ENCODE peak calls at places on chromosomes 6 and 20, in five cellular contexts. Y is immature natural killer cell; L is stimulated activated CD4-positive, alpha-beta T cell treated with anti-CD3 and anti-CD28 coated beads, TNF-alpha, amount 100 ng/mL, for 48 hours; E is cardiac fibroblast; F is ovary. N is an unnamed sample.

GRCh38 chr20:35196313-35196712 is 24.4 kb downstream of the PROCR start:
- DNase-seq in Y (no peak), L (no peak), E (no peak), F (no peak), N (no peak)

GRCh38 chr6:19557191-19557590 is 280.0 kb upstream of the ID4 start:
- DNase-seq in Y (no peak), L (no peak), E (no peak), F (no peak), N (no peak)

GRCh38 chr20:18048191-18048590 is 9.5 kb downstream of the OVOL2 start:
- DNase-seq in Y (no peak), L (no peak), E (no peak), F (no peak), N (no peak)

GRCh38 chr6:29816030-29816429 is 11.6 kb upstream of the HLA-G start:
- DNase-seq in Y (no peak), L (no peak), E (no peak), F (no peak), N (no peak)

GRCh38 chr6:48474764-48475674 is 364.0 kb upstream of the PTCHD4 start:
- DNase-seq in Y (no peak), L (no peak), E (no peak), F (no peak), N (no peak)

GRCh38 chr6:137764464-137764863 is 102.6 kb upstream of the TNFAIP3 start:
- DNase-seq in Y (no peak), L (no peak), E (peak; percentile 87), F (no peak), N (no peak)

GRCh38 chr6:3789896-3790558 is 38.5 kb upstream of the PXDC1 start:
- DNase-seq in Y (no peak), L (no peak), E (no peak), F (no peak), N (no peak)

GRCh38 chr6:80545323-80545722 is 438.9 kb downstream of the BCKDHB start:
- DNase-seq in Y (no peak), L (no peak), E (no peak), F (no peak), N (no peak)

GRCh38 chr6:142568857-142569597 is 267.2 kb downstream of the ADGRG6 start:
- DNase-seq in Y (no peak), L (no peak), E (peak; percentile 54), F (no peak), N (no peak)

GRCh38 chr6:151089916-151090443 is 149.8 kb upstream of the AKAP12 start:
- DNase-seq in Y (no peak), L (no peak), E (no peak), F (no peak), N (no peak)

GRCh38 chr20:12394786-12395185 is 477.1 kb downstream of the BTBD3 start:
- DNase-seq in Y (peak; percentile 10), L (no peak), E (no peak), F (no peak), N (no peak)

GRCh38 chr6:48315915-48316314 is 204.9 kb upstream of the PTCHD4 start:
- DNase-seq in Y (no peak), L (no peak), E (no peak), F (no peak), N (no peak)

GRCh38 chr20:36167826-36168634 is 13.5 kb downstream of the EPB41L1 start:
- DNase-seq in Y (no peak), L (no peak), E (peak; percentile 80), F (no peak), N (no peak)

GRCh38 chr20:3980260-3981131 is 34.9 kb downstream of the RNF24 start:
- DNase-seq in Y (peak; percentile 29), L (peak; percentile 14), E (peak; percentile 78), F (no peak), N (no peak)

GRCh38 chr20:44693625-44694024 is 21.5 kb upstream of the CCN5 start:
- DNase-seq in Y (no peak), L (no peak), E (no peak), F (no peak), N (no peak)

GRCh38 chr6:151916075-151916474 is 108.6 kb downstream of the ESR1 start:
- DNase-seq in Y (no peak), L (no peak), E (no peak), F (no peak), N (no peak)

GRCh38 chr20:62159835-62160234 is 16.3 kb downstream of the SS18L1 start:
- DNase-seq in Y (peak; percentile 38), L (peak; percentile 68), E (peak; percentile 18), F (no peak), N (peak; percentile 44)

GRCh38 chr20:16864069-16864468 is 115.9 kb downstream of the OTOR start:
- DNase-seq in Y (no peak), L (no peak), E (no peak), F (no peak), N (no peak)

GRCh38 chr20:48823960-48824497 is 3.8 kb downstream of the PREX1 start:
- DNase-seq in Y (peak; percentile 34), L (peak; percentile 68), E (peak; percentile 95), F (no peak), N (no peak)

GRCh38 chr6:33769248-33769821 is 19.6 kb downstream of the LEMD2 start:
- DNase-seq in Y (no peak), L (no peak), E (no peak), F (no peak), N (peak; percentile 40)

GRCh38 chr20:23641936-23642751 is 4.4 kb upstream of the CST3 start:
- DNase-seq in Y (no peak), L (no peak), E (peak; percentile 74), F (no peak), N (no peak)

GRCh38 chr6:149854532-149854931 is 9.6 kb downstream of the LRP11 start:
- DNase-seq in Y (no peak), L (no peak), E (no peak), F (no peak), N (no peak)

GRCh38 chr20:646107-646867 is 6.7 kb downstream of the SRXN1 start:
- DNase-seq in Y (no peak), L (no peak), E (no peak), F (no peak), N (no peak)

GRCh38 chr6:47335456-47335855 is 25.8 kb upstream of the TNFRSF21 start:
- DNase-seq in Y (no peak), L (no peak), E (no peak), F (no peak), N (no peak)